ENCODE peak calls at places on chromosomes 5 and 9, in ten cellular contexts. R is fibroblast of lung; Z is IMR-90; Y is body of pancreas; K is CD8-positive, alpha-beta memory T cell; W is tibial nerve; G is CD8-positive, alpha-beta T cell; A is left ventricle myocardium inferior; F is HCT116; C is Karpas-422. J is an unnamed sample. For H3K9me3 and H3K4me1, the result is how much of the 10 kb centered on the place peaks cover.

GRCh38 chr9:84002344-84002743 is 21.7 kb downstream of the RMI1 start:
- DNase-seq in R (peak), Z (peak), Y (no peak), K (no peak), W (no peak), G (no peak), A (no peak), F (no peak), C (no peak), J (no peak)

GRCh38 chr5:171647900-171648253 is 137.7 kb upstream of the SMIM23 start:
- DNase-seq in R (no peak), Z (peak), Y (no peak), K (no peak), W (no peak), G (no peak), A (no peak), F (no peak), C (no peak), J (no peak)

GRCh38 chr5:144028058-144028457 is 142.4 kb downstream of the YIPF5 start:
- DNase-seq in R (peak), Z (peak), Y (peak), K (no peak), W (no peak), G (no peak), A (no peak), F (no peak), C (no peak), J (no peak)

GRCh38 chr9:34334337-34334824 is 5.0 kb downstream of the NUDT2 start:
- DNase-seq in R (no peak), Z (peak), Y (peak), K (no peak), W (no peak), G (no peak), A (no peak), F (no peak), C (no peak), J (no peak)

GRCh38 chr9:131391504-131391903 is 2.4 kb upstream of the PRRC2B start:
- DNase-seq in R (no peak), Z (no peak), Y (no peak), K (no peak), W (no peak), G (no peak), A (no peak), F (no peak), C (no peak), J (no peak)

GRCh38 chr9:14531424-14532269 is 161.6 kb downstream of the ZDHHC21 start:
- DNase-seq in R (no peak), Z (no peak), Y (no peak), K (no peak), W (no peak), G (no peak), A (no peak), F (no peak), C (peak), J (no peak)

GRCh38 chr9:16627967-16628366 is 242.5 kb downstream of the BNC2 start:
- DNase-seq in R (peak), Z (peak), Y (no peak), K (no peak), W (no peak), G (no peak), A (peak), F (no peak), C (no peak), J (peak)

GRCh38 chr5:55160493-55161209 is 680 bp downstream of the GPX8 start:
- DNase-seq in R (peak), Z (peak), Y (peak), K (no peak), W (peak), G (no peak), A (peak), F (peak), C (no peak), J (peak)

GRCh38 chr9:36517131-36517530 is 55.6 kb upstream of the MELK start:
- DNase-seq in R (no peak), Z (no peak), Y (no peak), K (no peak), W (no peak), G (no peak), A (no peak), F (no peak), C (peak), J (no peak)

GRCh38 chr5:10324519-10325370 is 17.0 kb upstream of the CMBL start:
- DNase-seq in R (no peak), Z (no peak), Y (no peak), K (no peak), W (no peak), G (no peak), A (no peak), F (no peak), C (no peak), J (no peak)

GRCh38 chr9:109320338-109320733 is 523 bp downstream of the EPB41L4B start:
- DNase-seq in R (no peak), Z (no peak), Y (peak), K (no peak), W (no peak), G (no peak), A (no peak), F (no peak), C (no peak), J (peak)

GRCh38 chr5:120465281-120465961 is 1.3 kb downstream of the PRR16 start:
- DNase-seq in R (peak), Z (peak), Y (peak), K (no peak), W (no peak), G (no peak), A (peak), F (no peak), C (no peak), J (peak)

GRCh38 chr5:170917113-170917512 is 55.3 kb downstream of the RANBP17 start:
- DNase-seq in R (peak), Z (no peak), Y (no peak), K (no peak), W (no peak), G (no peak), A (no peak), F (no peak), C (peak), J (no peak)

GRCh38 chr9:34592895-34593601 is 3.5 kb upstream of the CNTFR start:
- DNase-seq in R (no peak), Z (no peak), Y (peak), K (no peak), W (peak), G (no peak), A (peak), F (no peak), C (no peak), J (peak)

GRCh38 chr5:30112842-30113241 is 1080.6 kb upstream of the CDH6 start:
- DNase-seq in R (no peak), Z (no peak), Y (no peak), K (no peak), W (no peak), G (no peak), A (no peak), F (no peak), C (no peak), J (no peak)

GRCh38 chr9:71774917-71775316 is 6.6 kb upstream of the CEMIP2 start:
- DNase-seq in R (no peak), Z (no peak), Y (no peak), K (no peak), W (no peak), G (no peak), A (no peak), F (no peak), C (no peak), J (no peak)

GRCh38 chr5:32017638-32018429 is 156.3 kb downstream of the GOLPH3 start:
- DNase-seq in R (peak), Z (no peak), Y (no peak), K (no peak), W (no peak), G (no peak), A (no peak), F (no peak), C (no peak), J (peak)

GRCh38 chr5:32013658-32014057 is 160.5 kb downstream of the GOLPH3 start:
- DNase-seq in R (no peak), Z (no peak), Y (no peak), K (no peak), W (no peak), G (no peak), A (no peak), F (no peak), C (no peak), J (no peak)

GRCh38 chr5:32018476-32019436 is 155.4 kb downstream of the GOLPH3 start:
- DNase-seq in R (peak), Z (no peak), Y (no peak), K (no peak), W (no peak), G (no peak), A (no peak), F (no peak), C (no peak), J (no peak)

GRCh38 chr5:32008746-32009145 is 165.4 kb downstream of the GOLPH3 start:
- DNase-seq in R (no peak), Z (no peak), Y (no peak), K (no peak), W (no peak), G (no peak), A (no peak), F (no peak), C (no peak), J (no peak)

DNA sequence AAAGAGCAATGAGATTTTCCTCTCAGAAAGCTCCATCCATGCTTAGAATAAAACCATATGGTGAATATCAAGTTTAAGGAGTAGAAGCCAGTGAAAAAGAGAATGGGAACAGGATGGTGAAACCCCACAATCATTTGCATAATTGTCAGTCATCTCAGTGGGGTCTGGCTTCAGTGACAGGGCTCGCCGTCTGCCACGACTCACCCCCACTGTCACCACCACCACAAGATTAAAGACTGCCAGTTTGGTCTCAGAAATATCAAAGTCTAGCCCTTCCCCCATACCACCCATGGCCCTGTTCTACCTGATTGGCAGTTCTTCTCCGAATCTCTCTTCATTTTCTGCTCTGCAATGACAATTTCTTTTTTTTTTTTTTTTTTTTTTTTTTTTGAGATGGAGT is 159.8 kb downstream of the GOLPH3 start:
- DNase-seq in R (no peak), Z (no peak), Y (no peak), K (no peak), W (no peak), G (no peak), A (no peak), F (no peak), C (no peak), J (no peak)
- H3K4me3 ChIP-seq in R (no peak), Z (no peak), Y (no peak), K (no peak), W (no peak), G (no peak), A (no peak), F (no peak), C (no peak), J (no peak)

DNA sequence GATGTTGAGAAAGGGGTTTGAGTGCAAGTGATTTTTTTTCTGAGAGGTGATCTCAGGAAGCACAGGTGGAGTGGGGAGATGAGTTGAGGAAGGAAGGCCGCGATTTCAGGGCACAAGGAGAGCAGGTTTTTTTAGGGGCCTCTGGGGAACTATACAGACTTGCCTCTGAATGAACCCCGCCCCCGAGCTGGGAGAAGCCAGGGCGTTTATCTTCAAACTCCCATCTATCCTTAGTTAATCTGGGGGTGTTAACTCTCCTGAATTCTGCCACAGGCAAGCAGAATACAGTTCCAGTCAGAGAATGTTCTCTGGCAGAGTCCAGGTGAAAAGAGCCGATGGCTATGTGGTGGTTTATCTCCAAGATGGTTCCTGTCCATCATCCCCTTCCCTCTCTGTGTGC is 59.0 kb upstream of the PTCH1 start:
- DNase-seq in R (no peak), Z (no peak), Y (no peak), K (no peak), W (no peak), G (no peak), A (no peak), F (no peak), C (no peak), J (no peak)
- H3K9me3 ChIP-seq in R (under half), Z (under half), Y (under half), K (under half), W (under half), G (under half), A (under half), F (under half), C (under half), J (under half)

DNA sequence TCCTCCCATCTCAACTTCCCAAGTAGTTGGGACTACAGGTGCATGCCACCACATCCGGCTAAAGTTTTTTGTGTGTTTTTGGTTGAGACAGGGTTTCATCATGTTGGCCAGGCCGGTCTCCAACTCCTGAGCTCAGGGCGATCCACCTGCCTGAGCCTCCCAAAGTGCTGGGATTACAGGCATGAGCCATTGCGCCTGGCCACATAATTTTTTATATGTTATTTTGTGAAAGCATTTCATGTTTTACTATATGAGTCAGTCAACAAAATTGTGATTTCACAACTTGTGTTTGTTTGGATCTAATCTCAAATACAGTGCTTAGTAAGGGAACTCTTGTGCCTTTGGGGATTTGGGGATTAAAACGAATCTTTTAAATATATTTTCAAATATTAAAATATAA is 20.0 kb upstream of the FAM120AOS start:
- DNase-seq in R (peak), Z (peak), Y (no peak), K (no peak), W (no peak), G (no peak), A (no peak), F (no peak), C (no peak), J (no peak)
- H3K4me1 ChIP-seq in R (under half), Z (under half), Y (under half), K (under half), W (under half), G (under half), A (half or more), F (under half), C (under half), J (under half)

DNA sequence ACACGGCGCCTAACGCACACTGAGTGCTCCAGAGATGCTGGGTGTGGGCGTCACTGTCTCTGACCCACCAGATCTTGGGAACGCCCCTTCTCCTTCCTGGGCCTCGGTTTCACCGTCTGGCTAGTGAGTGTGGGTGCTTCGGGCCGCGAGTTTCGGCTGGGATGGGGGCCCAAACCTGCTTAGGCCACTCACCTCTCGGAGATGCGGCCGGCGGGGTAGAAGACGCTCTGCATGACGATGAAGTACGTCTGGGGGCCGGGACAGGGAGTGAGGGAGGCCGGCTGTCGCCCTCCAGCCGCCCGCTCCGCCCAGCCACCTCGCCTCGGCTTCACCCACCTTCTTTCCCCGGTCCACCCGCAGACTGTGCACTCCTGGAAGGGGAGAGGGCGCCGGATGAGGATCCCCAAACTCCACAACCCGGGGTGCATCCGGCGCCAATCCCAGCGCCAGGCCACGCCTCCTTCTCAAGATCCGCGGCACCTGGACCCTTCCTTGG is 3.6 kb downstream of the PIP5KL1 start:
- DNase-seq in R (no peak), Z (no peak), Y (no peak), K (no peak), W (no peak), G (peak), A (no peak), F (no peak), C (no peak), J (no peak)
- H3K4me3 ChIP-seq in R (no peak), Z (no peak), Y (no peak), K (peak), W (peak), G (peak), A (peak), F (peak), C (peak), J (peak)